ENCODE peak calls at places on chromosome 13, in four cellular contexts. T, A, D and W are unnamed samples. For H3K4me1, the result is how much of the 10 kb centered on the place peaks cover.

GRCh38 chr13:41289463-41289881 is 21.6 kb upstream of the NAA16 start:
- DNase-seq in T (no peak), A (no peak), D (no peak), W (no peak)

GRCh38 chr13:42569576-42570344 is 4.2 kb upstream of the TNFSF11 start:
- DNase-seq in T (no peak), A (no peak), D (no peak), W (no peak)

GRCh38 chr13:20401958-20402856 is 123.5 kb downstream of the CRYL1 start:
- DNase-seq in T (no peak), A (no peak), D (peak), W (no peak)

GRCh38 chr13:112455476-112456059 is 79.4 kb downstream of the SPACA7 start:
- DNase-seq in T (no peak), A (no peak), D (no peak), W (no peak)

GRCh38 chr13:100646030-100646673 is 28.4 kb downstream of the TMTC4 start:
- DNase-seq in T (peak), A (peak), D (peak), W (no peak)

GRCh38 chr13:48446454-48446853 is 33.5 kb upstream of the LPAR6 start:
- DNase-seq in T (no peak), A (no peak), D (peak), W (no peak)

GRCh38 chr13:49214917-49215376 is 5.2 kb upstream of the MLNR start:
- DNase-seq in T (no peak), A (no peak), D (no peak), W (no peak)

GRCh38 chr13:49464621-49465325 is 20.7 kb downstream of the SETDB2 start:
- DNase-seq in T (no peak), A (no peak), D (no peak), W (no peak)

GRCh38 chr13:35139591-35139990 is 197.5 kb downstream of the NBEA start:
- DNase-seq in T (no peak), A (no peak), D (no peak), W (no peak)

GRCh38 chr13:34578471-34578870 is 363.6 kb upstream of the NBEA start:
- DNase-seq in T (no peak), A (no peak), D (peak), W (no peak)

GRCh38 chr13:48876289-48876688 is 99.4 kb upstream of the FNDC3A start:
- DNase-seq in T (peak), A (no peak), D (no peak), W (no peak)

GRCh38 chr13:30429721-30430694 is 7.7 kb downstream of the UBE2L5 start:
- DNase-seq in T (no peak), A (no peak), D (peak), W (peak)

GRCh38 chr13:30581582-30581981 is 36.1 kb upstream of the USPL1 start:
- DNase-seq in T (peak), A (no peak), D (no peak), W (no peak)

GRCh38 chr13:64925727-64926126 is 2304.4 kb downstream of the PCDH9 start:
- DNase-seq in T (no peak), A (no peak), D (no peak), W (no peak)

GRCh38 chr13:88622362-88622973 is 951.3 kb downstream of the SLITRK5 start:
- DNase-seq in T (no peak), A (no peak), D (no peak), W (peak)

GRCh38 chr13:48165063-48165462 is 67.9 kb upstream of the ITM2B start:
- DNase-seq in T (no peak), A (no peak), D (no peak), W (no peak)

GRCh38 chr13:39599842-39600241 is 3.2 kb downstream of the LHFPL6 start:
- DNase-seq in T (no peak), A (peak), D (no peak), W (no peak)

GRCh38 chr13:44218501-44219240 is 155.0 kb upstream of the SERP2 start:
- DNase-seq in T (no peak), A (no peak), D (no peak), W (no peak)

GRCh38 chr13:50444726-50445125 is 398.8 kb downstream of the DLEU7 start:
- DNase-seq in T (no peak), A (no peak), D (no peak), W (no peak)

GRCh38 chr13:46588019-46588418 is 35.0 kb downstream of the LRCH1 start:
- DNase-seq in T (no peak), A (no peak), D (no peak), W (no peak)

GRCh38 chr13:20969182-20969581 is 66.6 kb upstream of the XPO4 start:
- DNase-seq in T (no peak), A (no peak), D (peak), W (no peak)

GRCh38 chr13:94192576-94192975 is 286.9 kb downstream of the DCT start:
- DNase-seq in T (peak), A (no peak), D (peak), W (no peak)

GRCh38 chr13:31631071-31631470 is 108.3 kb upstream of the RXFP2 start:
- DNase-seq in T (no peak), A (no peak), D (no peak), W (no peak)

GRCh38 chr13:106521101-106521799 is 14.2 kb downstream of the EFNB2 start:
- DNase-seq in T (no peak), A (no peak), D (no peak), W (no peak)
- H3K4me1 ChIP-seq in T (half or more), A (under half), D (under half), W (half or more)

GRCh38 chr13:76884571-76885202 is 1.5 kb downstream of the KCTD12 start:
- DNase-seq in T (no peak), A (peak), D (peak), W (no peak)
- H3K9ac ChIP-seq in T (no peak), A (no peak), D (peak), W (peak)

DNA sequence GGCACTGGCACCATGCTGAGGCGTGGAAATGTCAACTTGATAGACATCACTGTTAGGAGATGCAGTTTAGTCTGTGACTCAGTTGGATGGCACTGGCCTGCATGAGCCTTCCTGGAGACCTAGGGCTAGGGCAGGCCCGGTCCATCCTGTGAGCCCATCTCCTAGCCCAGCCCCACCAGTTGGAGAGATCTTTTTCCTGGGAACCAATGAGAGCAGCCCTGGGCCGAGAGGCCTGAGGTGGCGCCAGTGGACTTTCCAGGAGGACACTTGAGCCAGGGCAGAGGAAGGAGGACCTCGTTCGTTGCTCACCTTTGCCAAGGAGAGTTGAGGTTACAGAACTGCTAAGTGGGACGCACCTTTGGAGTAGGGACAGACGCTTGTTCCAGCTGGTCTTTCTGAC is 100.5 kb upstream of the TEX29 start:
- DNase-seq in T (no peak), A (no peak), D (no peak), W (no peak)
- H3K4me1 ChIP-seq in T (under half), A (under half), D (under half), W (under half)

DNA sequence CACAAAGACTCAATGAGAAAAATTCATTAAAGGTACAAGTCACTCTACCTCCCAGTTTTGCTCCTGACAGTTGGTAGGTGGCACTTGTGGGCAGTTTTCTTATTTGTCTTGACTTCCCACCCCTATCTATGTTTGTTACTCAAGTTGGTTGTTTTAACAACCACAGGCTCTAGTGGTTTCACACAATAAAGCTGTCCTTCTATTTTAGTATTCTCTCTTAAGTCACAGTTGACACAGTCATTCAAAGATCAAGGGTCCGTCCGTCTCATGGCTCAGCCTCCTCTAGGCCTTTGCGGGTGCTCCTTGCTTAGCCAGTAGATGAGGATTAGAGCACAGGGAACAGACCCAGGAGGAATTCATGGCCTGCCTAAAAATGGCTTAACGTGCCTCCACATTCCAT is 573.8 kb downstream of the IRS2 start:
- DNase-seq in T (no peak), A (no peak), D (no peak), W (no peak)
- H3K9ac ChIP-seq in T (no peak), A (no peak), D (no peak), W (no peak)

GRCh38 chr13:75675421-75675820 is 39.3 kb downstream of the LMO7 start:
- DNase-seq in T (no peak), A (no peak), D (peak), W (no peak)

GRCh38 chr13:75666646-75667351 is 30.7 kb downstream of the LMO7 start:
- DNase-seq in T (no peak), A (no peak), D (peak), W (peak)

GRCh38 chr13:75670496-75670895 is 34.4 kb downstream of the LMO7 start:
- DNase-seq in T (no peak), A (no peak), D (no peak), W (no peak)

DNA sequence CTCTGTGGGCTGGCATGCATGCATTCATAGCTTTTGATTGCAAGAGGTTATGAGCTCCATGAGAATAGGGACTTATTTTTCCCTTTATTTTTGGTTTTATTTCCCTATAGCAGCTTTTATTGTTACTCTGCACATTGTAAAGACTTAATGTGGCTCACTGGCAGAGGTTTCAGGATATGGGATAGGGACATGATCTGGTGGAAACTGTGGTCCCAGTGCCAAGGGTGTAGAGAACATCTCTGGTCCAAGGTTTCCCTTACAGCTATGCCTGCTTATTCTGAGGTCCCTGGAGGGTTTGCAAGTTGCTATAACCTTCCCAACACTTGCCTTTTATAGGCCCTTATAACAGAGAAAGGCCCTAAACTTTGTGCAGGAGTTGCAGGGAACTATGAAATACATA is 33.6 kb downstream of the LMO7 start:
- DNase-seq in T (no peak), A (no peak), D (no peak), W (no peak)
- H3K4me1 ChIP-seq in T (under half), A (under half), D (under half), W (under half)

DNA sequence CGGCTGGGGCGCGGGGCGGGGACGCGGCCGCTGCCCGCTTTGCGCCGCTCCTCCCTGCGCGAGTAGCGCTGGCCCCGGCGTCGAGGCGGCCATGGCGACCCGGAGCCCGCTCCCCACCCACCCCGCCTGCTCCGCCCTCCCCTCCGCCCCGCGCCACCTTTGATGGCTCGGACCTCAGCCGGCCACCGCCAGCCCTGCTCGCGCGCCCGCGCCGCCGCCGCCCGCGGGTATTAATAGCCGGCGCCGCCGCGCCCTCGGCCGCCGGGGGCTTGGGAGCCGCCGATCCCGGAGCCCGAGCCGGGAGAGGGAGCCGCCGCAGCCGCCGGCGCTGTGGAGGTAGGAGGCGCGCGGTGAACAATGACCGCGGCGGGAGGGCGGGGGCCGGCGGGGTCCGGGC is 261 bp downstream of the FARP1 start:
- DNase-seq in T (no peak), A (peak), D (no peak), W (no peak)
- H3K9ac ChIP-seq in T (no peak), A (peak), D (no peak), W (peak)

GRCh38 chr13:23847545-23847944 is 41.7 kb downstream of the MIPEP start:
- DNase-seq in T (no peak), A (no peak), D (no peak), W (no peak)
- H3K4me1 ChIP-seq in T (under half), A (under half), D (under half), W (under half)

GRCh38 chr13:79492313-79492798 is 11.4 kb downstream of the NDFIP2 start:
- DNase-seq in T (no peak), A (no peak), D (peak), W (no peak)

GRCh38 chr13:79490846-79491245 is 9.9 kb downstream of the NDFIP2 start:
- DNase-seq in T (no peak), A (no peak), D (no peak), W (no peak)

GRCh38 chr13:79491715-79492114 is 10.8 kb downstream of the NDFIP2 start:
- DNase-seq in T (no peak), A (no peak), D (peak), W (peak)

GRCh38 chr13:79492918-79493594 is 12.1 kb downstream of the NDFIP2 start:
- DNase-seq in T (no peak), A (no peak), D (no peak), W (no peak)

GRCh38 chr13:79490326-79490725 is 9.4 kb downstream of the NDFIP2 start:
- DNase-seq in T (no peak), A (no peak), D (no peak), W (no peak)
- H3K9ac ChIP-seq in T (no peak), A (no peak), D (peak), W (no peak)

DNA sequence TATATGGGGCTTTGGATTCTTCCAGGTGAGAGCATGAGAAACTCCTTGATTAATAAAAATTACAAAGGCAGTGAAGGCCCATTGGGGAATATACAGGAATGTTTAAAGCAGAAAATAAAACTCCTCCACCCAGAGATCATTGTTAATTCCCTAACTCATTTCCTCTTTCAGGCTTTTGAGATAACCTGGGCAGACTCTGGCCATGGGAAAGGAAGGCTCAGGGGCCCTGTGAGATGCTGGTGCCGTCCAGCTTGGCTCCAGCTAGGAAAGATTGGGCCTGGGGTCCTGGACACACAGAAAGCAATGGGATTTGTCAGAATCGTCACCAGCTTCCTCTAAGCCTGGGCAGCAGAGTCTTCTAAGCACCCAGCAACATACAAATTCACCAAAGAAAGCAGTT is 36.8 kb upstream of the SPATA13 start:
- DNase-seq in T (no peak), A (no peak), D (no peak), W (no peak)
- H3K4me1 ChIP-seq in T (under half), A (under half), D (under half), W (under half)

GRCh38 chr13:25910243-25910642 is 141.6 kb downstream of the SHISA2 start:
- DNase-seq in T (peak), A (no peak), D (no peak), W (no peak)
- H3K9ac ChIP-seq in T (no peak), A (no peak), D (no peak), W (no peak)